ENCODE peak calls at places on chromosomes 5 and 9, in six cellular contexts. One of them, this sample, is unnamed.

GRCh38 chr5:40233268-40233667 is 446.4 kb upstream of the PTGER4 start:
- DNase-seq in A549: no peak
- DNase-seq in fibroblast of lung: peak; percentile 78
- DNase-seq in tibial nerve: no peak
- DNase-seq in endodermal cell: no peak
- DNase-seq in CD8-positive, alpha-beta T cell: no peak
- DNase-seq in this sample: no peak

GRCh38 chr9:129576546-129577543 is 44.1 kb downstream of the C9orf50 start:
- DNase-seq in A549: no peak
- DNase-seq in fibroblast of lung: peak; percentile 86
- DNase-seq in tibial nerve: no peak
- DNase-seq in endodermal cell: no peak
- DNase-seq in CD8-positive, alpha-beta T cell: no peak
- DNase-seq in this sample: no peak

GRCh38 chr5:25649628-25650265 is 1005.0 kb upstream of the CDH10 start:
- DNase-seq in A549: no peak
- DNase-seq in fibroblast of lung: peak; percentile 1
- DNase-seq in tibial nerve: no peak
- DNase-seq in endodermal cell: no peak
- DNase-seq in CD8-positive, alpha-beta T cell: no peak
- DNase-seq in this sample: no peak

GRCh38 chr5:125348221-125348692 is 601.8 kb upstream of the ZNF608 start:
- DNase-seq in A549: no peak
- DNase-seq in fibroblast of lung: peak; percentile 33
- DNase-seq in tibial nerve: peak; percentile 27
- DNase-seq in endodermal cell: no peak
- DNase-seq in CD8-positive, alpha-beta T cell: no peak
- DNase-seq in this sample: no peak

GRCh38 chr9:20854444-20854843 is 170.4 kb downstream of the FOCAD start:
- DNase-seq in A549: no peak
- DNase-seq in fibroblast of lung: peak; percentile 79
- DNase-seq in tibial nerve: no peak
- DNase-seq in endodermal cell: no peak
- DNase-seq in CD8-positive, alpha-beta T cell: no peak
- DNase-seq in this sample: no peak

GRCh38 chr9:94648191-94648590 is 8.9 kb upstream of the FBP1 start:
- DNase-seq in A549: no peak
- DNase-seq in fibroblast of lung: no peak
- DNase-seq in tibial nerve: no peak
- DNase-seq in endodermal cell: no peak
- DNase-seq in CD8-positive, alpha-beta T cell: no peak
- DNase-seq in this sample: no peak

GRCh38 chr9:94909250-94909894 is 182.9 kb downstream of the AOPEP start:
- DNase-seq in A549: peak; percentile 97
- DNase-seq in fibroblast of lung: peak; percentile 50
- DNase-seq in tibial nerve: no peak
- DNase-seq in endodermal cell: no peak
- DNase-seq in CD8-positive, alpha-beta T cell: no peak
- DNase-seq in this sample: no peak

GRCh38 chr9:24594234-24594850 is 48.6 kb upstream of the IZUMO3 start:
- DNase-seq in A549: no peak
- DNase-seq in fibroblast of lung: no peak
- DNase-seq in tibial nerve: no peak
- DNase-seq in endodermal cell: no peak
- DNase-seq in CD8-positive, alpha-beta T cell: no peak
- DNase-seq in this sample: no peak

GRCh38 chr5:178383301-178383918 is 150.8 kb upstream of the PHYKPL start:
- DNase-seq in A549: no peak
- DNase-seq in fibroblast of lung: no peak
- DNase-seq in tibial nerve: no peak
- DNase-seq in endodermal cell: no peak
- DNase-seq in CD8-positive, alpha-beta T cell: no peak
- DNase-seq in this sample: no peak

GRCh38 chr9:99023831-99024230 is 80.1 kb downstream of the COL15A1 start:
- DNase-seq in A549: no peak
- DNase-seq in fibroblast of lung: peak; percentile 34
- DNase-seq in tibial nerve: peak; percentile 44
- DNase-seq in endodermal cell: no peak
- DNase-seq in CD8-positive, alpha-beta T cell: no peak
- DNase-seq in this sample: no peak

GRCh38 chr5:852431-853401 is 1.9 kb upstream of the ZDHHC11 start:
- DNase-seq in A549: no peak
- DNase-seq in fibroblast of lung: no peak
- DNase-seq in tibial nerve: no peak
- DNase-seq in endodermal cell: no peak
- DNase-seq in CD8-positive, alpha-beta T cell: no peak
- DNase-seq in this sample: no peak

GRCh38 chr5:112694853-112695709 is 42.6 kb upstream of the APC start:
- DNase-seq in A549: no peak
- DNase-seq in fibroblast of lung: peak; percentile 73
- DNase-seq in tibial nerve: no peak
- DNase-seq in endodermal cell: no peak
- DNase-seq in CD8-positive, alpha-beta T cell: no peak
- DNase-seq in this sample: no peak

GRCh38 chr9:113621309-113621791 is 157.8 kb downstream of the RGS3 start:
- DNase-seq in A549: no peak
- DNase-seq in fibroblast of lung: peak; percentile 97
- DNase-seq in tibial nerve: peak; percentile 56
- DNase-seq in endodermal cell: peak; percentile 83
- DNase-seq in CD8-positive, alpha-beta T cell: no peak
- DNase-seq in this sample: peak; percentile 55

GRCh38 chr5:29307498-29307897 is 1886.0 kb upstream of the CDH6 start:
- DNase-seq in A549: no peak
- DNase-seq in fibroblast of lung: no peak
- DNase-seq in tibial nerve: no peak
- DNase-seq in endodermal cell: no peak
- DNase-seq in CD8-positive, alpha-beta T cell: no peak
- DNase-seq in this sample: no peak

GRCh38 chr9:83188272-83188671 is 125.3 kb upstream of the RASEF start:
- DNase-seq in A549: no peak
- DNase-seq in fibroblast of lung: no peak
- DNase-seq in tibial nerve: no peak
- DNase-seq in endodermal cell: no peak
- DNase-seq in CD8-positive, alpha-beta T cell: no peak
- DNase-seq in this sample: no peak

GRCh38 chr9:98985596-98985995 is 41.9 kb downstream of the COL15A1 start:
- DNase-seq in A549: no peak
- DNase-seq in fibroblast of lung: no peak
- DNase-seq in tibial nerve: no peak
- DNase-seq in endodermal cell: peak; percentile 35
- DNase-seq in CD8-positive, alpha-beta T cell: no peak
- DNase-seq in this sample: no peak

GRCh38 chr9:69192214-69192613 is 18.1 kb downstream of the TJP2 start:
- DNase-seq in A549: no peak
- DNase-seq in fibroblast of lung: no peak
- DNase-seq in tibial nerve: no peak
- DNase-seq in endodermal cell: no peak
- DNase-seq in CD8-positive, alpha-beta T cell: no peak
- DNase-seq in this sample: no peak

GRCh38 chr5:36052542-36052941 is 14.1 kb downstream of the UGT3A2 start:
- DNase-seq in A549: no peak
- DNase-seq in fibroblast of lung: no peak
- DNase-seq in tibial nerve: no peak
- DNase-seq in endodermal cell: no peak
- DNase-seq in CD8-positive, alpha-beta T cell: no peak
- DNase-seq in this sample: no peak

GRCh38 chr5:145221416-145221815 is 613.7 kb downstream of the PRELID2 start:
- DNase-seq in A549: no peak
- DNase-seq in fibroblast of lung: peak; percentile 20
- DNase-seq in tibial nerve: no peak
- DNase-seq in endodermal cell: no peak
- DNase-seq in CD8-positive, alpha-beta T cell: no peak
- DNase-seq in this sample: no peak

GRCh38 chr9:37464426-37465248 is 613 bp downstream of the ZBTB5 start:
- DNase-seq in A549: no peak
- DNase-seq in fibroblast of lung: peak; percentile 69
- DNase-seq in tibial nerve: peak; percentile 63
- DNase-seq in endodermal cell: no peak
- DNase-seq in CD8-positive, alpha-beta T cell: no peak
- DNase-seq in this sample: no peak

GRCh38 chr5:160271396-160271795 is 41.0 kb downstream of the CCNJL start:
- DNase-seq in A549: no peak
- DNase-seq in fibroblast of lung: no peak
- DNase-seq in tibial nerve: no peak
- DNase-seq in endodermal cell: peak; percentile 69
- DNase-seq in CD8-positive, alpha-beta T cell: no peak
- DNase-seq in this sample: no peak

GRCh38 chr9:14119694-14120514 is 194.0 kb downstream of the NFIB start:
- DNase-seq in A549: no peak
- DNase-seq in fibroblast of lung: peak; percentile 90
- DNase-seq in tibial nerve: no peak
- DNase-seq in endodermal cell: no peak
- DNase-seq in CD8-positive, alpha-beta T cell: no peak
- DNase-seq in this sample: no peak

GRCh38 chr9:98192503-98193335 is at the start of gene CORO2A:
- DNase-seq in A549: peak; percentile 71
- DNase-seq in fibroblast of lung: peak; percentile 68
- DNase-seq in tibial nerve: peak; percentile 32
- DNase-seq in endodermal cell: peak; percentile 95
- DNase-seq in CD8-positive, alpha-beta T cell: peak; percentile 61
- DNase-seq in this sample: peak; percentile 92

GRCh38 chr5:167653645-167654106 is 637.8 kb upstream of the WWC1 start:
- DNase-seq in A549: peak; percentile 69
- DNase-seq in fibroblast of lung: peak; percentile 51
- DNase-seq in tibial nerve: no peak
- DNase-seq in endodermal cell: no peak
- DNase-seq in CD8-positive, alpha-beta T cell: no peak
- DNase-seq in this sample: no peak

DNA sequence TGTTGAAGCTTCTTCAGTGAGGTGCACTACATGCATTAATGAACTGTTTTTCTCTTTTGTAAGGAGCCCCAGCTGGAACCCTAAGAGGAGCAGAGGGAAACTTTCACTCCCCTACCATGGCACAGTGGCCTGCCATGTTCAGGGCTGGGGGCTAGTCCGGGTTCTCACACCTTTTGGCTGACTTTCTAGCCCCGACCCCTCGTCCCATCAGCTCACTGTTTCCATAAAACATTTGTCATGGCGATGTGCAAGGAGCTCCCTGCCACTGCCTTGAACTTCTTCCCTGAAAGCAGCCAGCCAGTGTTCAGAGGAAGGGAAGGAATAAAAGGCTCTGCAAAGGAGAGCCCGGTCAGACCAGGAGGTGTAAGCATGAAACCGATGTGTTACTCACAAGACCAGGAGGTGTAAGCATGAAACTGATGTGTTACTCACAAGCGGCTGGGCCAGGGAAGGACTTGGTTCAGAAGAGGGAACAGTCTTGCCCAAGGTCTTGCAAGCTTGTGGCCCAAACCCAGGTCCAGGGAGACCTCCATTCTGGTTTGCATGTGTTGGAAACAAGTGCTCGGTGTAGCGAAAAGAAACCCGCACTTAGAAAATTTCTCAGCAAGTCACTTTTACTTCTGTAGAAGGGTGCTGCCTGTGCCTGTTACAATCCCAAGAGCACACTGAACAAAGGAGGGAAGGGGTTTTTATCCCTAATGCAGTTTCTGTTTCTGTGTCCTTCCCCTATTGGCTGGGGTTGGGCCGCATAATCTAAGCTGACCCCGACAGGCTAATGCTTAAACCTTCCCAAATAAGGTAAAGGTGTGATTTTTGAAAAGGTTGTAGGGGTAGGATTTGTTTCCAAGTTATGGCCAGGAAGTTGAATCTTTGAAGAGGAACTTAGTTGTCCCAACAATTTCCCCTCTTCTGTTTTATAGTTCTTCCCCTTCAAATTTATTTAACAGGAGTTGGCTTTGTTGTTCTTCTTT is 3.4 kb upstream of the ABO start:
- DNase-seq in A549: no peak
- DNase-seq in fibroblast of lung: no peak
- DNase-seq in tibial nerve: no peak
- DNase-seq in endodermal cell: no peak
- DNase-seq in CD8-positive, alpha-beta T cell: no peak
- DNase-seq in this sample: no peak
- H3K9me3 ChIP-seq in A549: no peaks in the 10 kb centered on the region
- H3K9me3 ChIP-seq in fibroblast of lung: no peaks in the 10 kb centered on the region
- H3K9me3 ChIP-seq in tibial nerve: no peaks in the 10 kb centered on the region
- H3K9me3 ChIP-seq in endodermal cell: no peaks in the 10 kb centered on the region
- H3K9me3 ChIP-seq in CD8-positive, alpha-beta T cell: no peaks in the 10 kb centered on the region
- H3K9me3 ChIP-seq in this sample: no peaks in the 10 kb centered on the region

GRCh38 chr5:73626814-73627313 is 868 bp downstream of the ARHGEF28 start:
- DNase-seq in A549: no peak
- DNase-seq in fibroblast of lung: no peak
- DNase-seq in tibial nerve: no peak
- DNase-seq in endodermal cell: no peak
- DNase-seq in CD8-positive, alpha-beta T cell: no peak
- DNase-seq in this sample: no peak
- H3K4me3 ChIP-seq in A549: peak overlapping the region; percentile 93
- H3K4me3 ChIP-seq in fibroblast of lung: peak overlapping the region; percentile 89
- H3K4me3 ChIP-seq in tibial nerve: peak overlapping the region; percentile 70
- H3K4me3 ChIP-seq in endodermal cell: peak overlapping the region; percentile 80
- H3K4me3 ChIP-seq in CD8-positive, alpha-beta T cell: peak overlapping the region; percentile 27
- H3K4me3 ChIP-seq in this sample: no peak overlapping the region

DNA sequence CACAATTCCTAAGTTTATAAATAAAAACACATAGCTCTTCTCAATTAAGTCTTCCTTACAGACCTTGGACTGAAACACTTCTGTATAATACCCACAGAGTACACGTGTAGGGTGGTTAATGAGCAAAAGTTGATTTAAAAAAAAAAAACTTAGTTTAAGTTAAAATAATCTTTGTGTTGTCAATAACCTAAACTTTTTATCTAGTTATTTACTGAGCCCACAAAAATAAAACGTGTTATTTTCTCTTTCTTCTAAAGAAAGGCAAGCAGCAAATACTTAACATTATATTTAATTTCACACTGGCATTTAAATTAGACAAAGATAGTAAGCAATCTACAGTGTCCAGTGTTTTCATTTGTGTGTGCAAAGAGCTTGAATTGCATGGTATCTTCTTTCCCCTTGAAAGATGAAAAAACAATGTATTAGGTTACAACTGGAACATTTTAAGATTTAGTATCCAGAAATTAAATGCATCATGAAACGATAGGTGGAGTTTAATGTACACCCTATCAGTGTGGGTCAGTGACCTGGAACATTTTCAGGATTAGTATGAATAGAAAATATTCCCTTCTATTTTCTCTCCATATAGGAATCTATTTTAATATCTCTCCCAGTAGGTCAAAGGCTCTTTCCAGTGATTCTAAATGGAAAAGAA is 1014.8 kb downstream of the NR2F1-AS1 start:
- DNase-seq in A549: no peak
- DNase-seq in fibroblast of lung: no peak
- DNase-seq in tibial nerve: no peak
- DNase-seq in endodermal cell: no peak
- DNase-seq in CD8-positive, alpha-beta T cell: no peak
- DNase-seq in this sample: no peak
- H3K9me3 ChIP-seq in A549: no peaks in the 10 kb centered on the region
- H3K9me3 ChIP-seq in fibroblast of lung: no peaks in the 10 kb centered on the region
- H3K9me3 ChIP-seq in tibial nerve: no peaks in the 10 kb centered on the region
- H3K9me3 ChIP-seq in endodermal cell: no peaks in the 10 kb centered on the region
- H3K9me3 ChIP-seq in CD8-positive, alpha-beta T cell: no peaks in the 10 kb centered on the region
- H3K9me3 ChIP-seq in this sample: no peaks in the 10 kb centered on the region

DNA sequence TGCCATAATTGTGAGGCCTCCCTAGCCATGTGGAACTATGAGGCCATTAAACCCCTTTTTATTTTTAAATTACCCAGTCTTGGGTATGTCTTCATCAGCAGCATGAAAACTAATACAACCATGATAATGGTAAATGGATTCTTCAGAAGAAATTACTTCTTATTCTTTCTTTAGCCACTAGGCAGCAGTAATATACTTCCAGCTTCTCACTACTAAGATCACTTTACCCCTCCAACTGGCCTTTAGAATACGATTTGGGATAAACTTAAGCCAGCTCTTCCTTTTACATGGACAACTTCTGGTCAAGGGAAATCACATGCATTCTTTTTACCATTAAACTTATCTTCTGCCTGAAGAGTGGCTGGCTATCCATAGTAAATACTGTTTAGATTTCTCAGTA is 355.4 kb downstream of the MAN2A1 start:
- DNase-seq in A549: no peak
- DNase-seq in fibroblast of lung: peak; percentile 21
- DNase-seq in tibial nerve: no peak
- DNase-seq in endodermal cell: no peak
- DNase-seq in CD8-positive, alpha-beta T cell: no peak
- DNase-seq in this sample: no peak
- H3K4me3 ChIP-seq in A549: no peak overlapping the region
- H3K4me3 ChIP-seq in fibroblast of lung: no peak overlapping the region
- H3K4me3 ChIP-seq in tibial nerve: no peak overlapping the region
- H3K4me3 ChIP-seq in endodermal cell: no peak overlapping the region
- H3K4me3 ChIP-seq in CD8-positive, alpha-beta T cell: no peak overlapping the region
- H3K4me3 ChIP-seq in this sample: no peak overlapping the region